ENCODE peak calls at places on chromosomes 13 and 19, in ten cellular contexts. V is GM23338; K is cardiac fibroblast; I is pancreas; Q is psoas muscle; P is suprapubic skin; G is GM12865; M is fibroblast of pulmonary artery; C is CD8-positive, alpha-beta T cell; Y is neural progenitor cell. R is an unnamed sample.

GRCh38 chr19:43774103-43774939 is 6.5 kb downstream of the KCNN4 start:
- DNase-seq in V (peak; percentile 91), K (peak; percentile 77), I (peak; percentile 37), Q (peak; percentile 68), P (no peak), G (no peak), M (peak; percentile 57), C (no peak), Y (peak; percentile 85), R (no peak)

GRCh38 chr13:31236211-31236786 is 36.5 kb downstream of the B3GLCT start:
- DNase-seq in V (peak; percentile 74), K (peak; percentile 73), I (no peak), Q (no peak), P (no peak), G (peak; percentile 35), M (peak; percentile 64), C (no peak), Y (peak; percentile 67), R (peak; percentile 54)

GRCh38 chr13:20566424-20566916 is 487 bp upstream of the IFT88 start:
- DNase-seq in V (peak; percentile 77), K (no peak), I (no peak), Q (no peak), P (no peak), G (no peak), M (no peak), C (no peak), Y (no peak), R (no peak)

GRCh38 chr19:19201697-19202630 is 1.2 kb downstream of the NR2C2AP start:
- DNase-seq in V (no peak), K (no peak), I (no peak), Q (no peak), P (peak; percentile 56), G (no peak), M (no peak), C (no peak), Y (no peak), R (no peak)

GRCh38 chr13:36428083-36428482 is 4.2 kb upstream of the CCNA1 start:
- DNase-seq in V (no peak), K (peak; percentile 21), I (no peak), Q (no peak), P (no peak), G (no peak), M (peak; percentile 67), C (no peak), Y (no peak), R (no peak)

GRCh38 chr13:97544041-97544765 is 110.2 kb downstream of the RAP2A start:
- DNase-seq in V (no peak), K (peak; percentile 22), I (no peak), Q (no peak), P (no peak), G (no peak), M (no peak), C (no peak), Y (no peak), R (peak; percentile 17)

GRCh38 chr19:50794074-50794777 is 4.0 kb downstream of the ACP4 start:
- DNase-seq in V (no peak), K (no peak), I (peak; percentile 39), Q (no peak), P (no peak), G (peak; percentile 79), M (no peak), C (no peak), Y (no peak), R (no peak)

GRCh38 chr13:109809216-109809890 is 23.0 kb upstream of the IRS2 start:
- DNase-seq in V (no peak), K (no peak), I (no peak), Q (no peak), P (no peak), G (no peak), M (no peak), C (no peak), Y (no peak), R (no peak)

GRCh38 chr19:53808710-53809125 is 15.4 kb downstream of the NLRP12 start:
- DNase-seq in V (peak; percentile 87), K (peak; percentile 74), I (no peak), Q (no peak), P (no peak), G (no peak), M (peak; percentile 74), C (no peak), Y (peak; percentile 68), R (peak; percentile 24)

GRCh38 chr13:96020155-96020575 is 33.0 kb downstream of the UGGT2 start:
- DNase-seq in V (peak; percentile 74), K (peak; percentile 84), I (peak; percentile 66), Q (no peak), P (no peak), G (peak; percentile 72), M (peak; percentile 88), C (no peak), Y (peak; percentile 79), R (peak; percentile 79)

GRCh38 chr13:20414475-20415287 is 111.0 kb downstream of the CRYL1 start:
- DNase-seq in V (peak; percentile 69), K (no peak), I (no peak), Q (no peak), P (no peak), G (no peak), M (no peak), C (no peak), Y (no peak), R (no peak)

DNA sequence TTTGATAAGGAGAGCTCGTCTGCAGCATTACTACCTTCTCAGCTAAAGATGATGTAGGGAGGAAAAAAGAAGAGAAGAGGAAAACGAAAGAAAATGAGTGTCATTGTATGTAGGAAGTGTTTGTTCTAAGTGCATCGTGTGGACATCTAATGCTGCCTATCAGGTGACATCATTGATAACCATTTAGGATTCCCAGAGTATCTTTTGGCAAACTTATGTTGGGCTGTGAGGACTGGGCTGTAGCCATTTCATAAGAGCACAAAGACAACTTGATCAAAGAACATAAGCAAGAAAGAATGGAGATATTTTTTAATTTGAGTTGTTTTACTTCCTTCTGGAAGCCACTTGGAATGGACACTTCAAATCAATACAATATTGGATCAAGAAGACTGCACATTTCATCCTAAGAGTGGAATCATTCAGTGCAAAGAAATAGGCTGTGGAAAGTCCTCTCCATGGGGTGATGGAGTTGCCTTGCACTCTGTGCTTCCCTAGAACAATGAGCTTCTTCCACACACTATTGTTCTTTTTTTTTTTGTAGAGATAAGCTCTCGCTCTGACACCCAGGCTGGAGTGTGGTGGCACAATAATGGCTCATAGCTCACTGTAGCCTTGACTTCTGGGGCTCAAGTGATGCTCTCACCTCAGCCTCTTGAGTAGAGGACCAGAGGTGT is 52.4 kb upstream of the UBL3 start:
- DNase-seq in V (no peak), K (peak; percentile 11), I (no peak), Q (no peak), P (no peak), G (no peak), M (peak; percentile 42), C (no peak), Y (no peak), R (no peak)
- H3K4me3 ChIP-seq in V (no peak overlapping the region), K (peak overlapping the region; percentile 15), I (no peak overlapping the region), Q (no peak overlapping the region), P (no peak overlapping the region), G (no peak overlapping the region), M (peak overlapping the region; percentile 38), C (peak overlapping the region; percentile 31), Y (no peak overlapping the region), R (no peak overlapping the region)

DNA sequence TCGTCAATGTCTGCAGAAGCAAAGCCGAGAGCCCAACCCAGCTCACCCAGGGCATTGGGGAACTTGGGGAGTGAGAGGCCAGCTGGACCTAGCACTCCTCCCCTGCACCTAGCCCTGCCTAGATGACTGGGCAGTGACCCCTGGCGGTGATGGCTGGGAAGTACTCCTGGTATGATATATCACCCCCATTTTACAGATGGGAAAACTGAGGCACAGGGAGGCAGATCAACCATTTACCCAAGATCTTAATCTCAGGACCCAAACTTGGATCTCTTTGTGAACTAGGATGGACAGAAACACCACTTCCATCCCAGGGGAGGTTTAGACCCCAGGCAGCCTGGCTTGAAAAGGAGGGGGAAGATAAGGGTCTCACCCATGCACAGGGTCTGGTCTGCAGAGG is 43.5 kb downstream of the CCL25 start:
- DNase-seq in V (peak; percentile 21), K (no peak), I (no peak), Q (no peak), P (no peak), G (peak; percentile 14), M (no peak), C (no peak), Y (no peak), R (no peak)
- TF ChIP-seq CTCF in V (peak; percentile 47), K (peak; percentile 3), I (no peak), Q (no peak), P (no peak), G (peak; percentile 26), M (no peak), C (no peak), Y (no peak), R (no peak)

GRCh38 chr19:54937926-54938325 is 9.4 kb downstream of the NLRP7 start:
- DNase-seq in V (no peak), K (no peak), I (no peak), Q (no peak), P (no peak), G (peak; percentile 93), M (no peak), C (no peak), Y (no peak), R (no peak)

GRCh38 chr19:54938906-54939305 is 8.4 kb downstream of the NLRP7 start:
- DNase-seq in V (no peak), K (no peak), I (no peak), Q (no peak), P (no peak), G (peak; percentile 73), M (no peak), C (no peak), Y (no peak), R (no peak)
- H3K4me3 ChIP-seq in V (no peak overlapping the region), K (no peak overlapping the region), I (no peak overlapping the region), Q (no peak overlapping the region), P (no peak overlapping the region), G (peak overlapping the region; percentile 22), M (no peak overlapping the region), C (no peak overlapping the region), Y (no peak overlapping the region), R (no peak overlapping the region)

DNA sequence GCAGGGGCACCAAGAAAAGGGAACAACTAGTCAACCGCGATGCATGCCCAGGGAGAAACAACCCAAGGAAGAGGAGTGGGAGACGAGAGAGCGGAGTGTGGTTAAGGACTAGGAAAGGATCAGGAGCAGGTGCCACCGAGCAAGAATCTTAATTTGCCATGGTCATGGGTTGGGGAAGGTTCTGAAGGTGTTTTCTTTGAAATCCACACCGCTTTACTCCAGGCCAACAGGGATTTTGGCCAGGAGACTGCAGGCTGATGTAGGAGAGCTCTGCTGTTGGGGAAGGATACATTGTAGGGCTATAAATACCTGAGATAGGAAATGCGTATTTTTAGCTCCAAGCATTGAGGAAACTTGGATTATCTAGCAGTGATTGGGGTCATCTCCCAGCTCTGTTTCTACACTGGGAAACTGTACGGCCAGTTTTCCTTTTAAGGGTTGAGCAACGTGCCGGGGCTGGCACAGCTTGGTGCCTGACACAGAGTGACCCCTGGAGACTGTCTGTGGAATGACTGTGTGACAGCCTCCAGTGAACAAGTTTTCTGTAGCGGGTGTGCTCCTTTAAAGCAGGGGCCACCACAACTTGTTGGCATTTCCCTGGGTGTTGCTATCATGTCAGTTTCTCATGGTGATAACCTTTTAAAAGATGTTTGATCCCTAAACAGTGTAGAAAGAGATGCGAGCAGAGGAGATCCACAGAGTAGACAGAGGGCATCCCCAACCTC is 34.2 kb downstream of the ZNF536 start:
- DNase-seq in V (peak; percentile 56), K (no peak), I (no peak), Q (no peak), P (no peak), G (peak; percentile 24), M (no peak), C (no peak), Y (peak; percentile 58), R (no peak)
- TF ChIP-seq CTCF in V (peak; percentile 73), K (no peak), I (no peak), Q (peak; percentile 30), P (no peak), G (peak; percentile 38), M (no peak), C (no peak), Y (peak; percentile 59), R (no peak)

GRCh38 chr19:49421039-49421877 is 2.0 kb downstream of the PTH2 start:
- DNase-seq in V (peak; percentile 99), K (peak; percentile 75), I (peak; percentile 40), Q (peak; percentile 62), P (no peak), G (no peak), M (peak; percentile 72), C (peak; percentile 28), Y (peak; percentile 98), R (peak; percentile 27)
- H3K4me3 ChIP-seq in V (peak overlapping the region; percentile 31), K (peak overlapping the region; percentile 30), I (peak overlapping the region; percentile 24), Q (peak overlapping the region; percentile 49), P (no peak overlapping the region), G (no peak overlapping the region), M (no peak overlapping the region), C (no peak overlapping the region), Y (no peak overlapping the region), R (no peak overlapping the region)

R was measured in astrocyte of the spinal cord.